ENCODE peak calls at places on chromosomes 3 and 15, in eight cellular contexts. J is astrocyte of the spinal cord, V is stomach, P is neural progenitor cell, N is BJ, L is fibroblast of the aortic adventitia, G is BE2C, T is A673. K is an unnamed sample.

GRCh38 chr3:36192901-36193300 is 187.4 kb upstream of the STAC start:
- DNase-seq in J (no peak), V (no peak), P (no peak), N (no peak), L (no peak), G (no peak), T (no peak), K (no peak)

GRCh38 chr3:149221783-149222517 is at the start of gene CP:
- DNase-seq in J (no peak), V (no peak), P (peak), N (no peak), L (no peak), G (no peak), T (no peak), K (no peak)

GRCh38 chr15:89797678-89798201 is 16.9 kb downstream of the ANPEP start:
- DNase-seq in J (no peak), V (no peak), P (peak), N (no peak), L (no peak), G (no peak), T (no peak), K (no peak)

GRCh38 chr3:57006949-57007419 is 53.5 kb upstream of the SPATA12 start:
- DNase-seq in J (no peak), V (peak), P (no peak), N (no peak), L (peak), G (no peak), T (no peak), K (peak)

GRCh38 chr3:71955549-71956373 is 170.8 kb upstream of the PROK2 start:
- DNase-seq in J (peak), V (peak), P (peak), N (peak), L (peak), G (peak), T (peak), K (peak)

GRCh38 chr3:137349949-137350348 is 392.2 kb downstream of the IL20RB start:
- DNase-seq in J (no peak), V (no peak), P (no peak), N (no peak), L (no peak), G (no peak), T (no peak), K (no peak)

GRCh38 chr15:37995461-37996347 is 61.3 kb downstream of the TMCO5A start:
- DNase-seq in J (peak), V (no peak), P (peak), N (peak), L (peak), G (peak), T (peak), K (peak)

GRCh38 chr3:18704326-18704725 is 279.2 kb upstream of the SATB1 start:
- DNase-seq in J (no peak), V (no peak), P (no peak), N (no peak), L (no peak), G (no peak), T (no peak), K (no peak)

GRCh38 chr15:44347495-44347894 is 59.0 kb downstream of the GOLM2 start:
- DNase-seq in J (no peak), V (no peak), P (no peak), N (no peak), L (no peak), G (no peak), T (no peak), K (no peak)

GRCh38 chr3:165273411-165273810 is 77.2 kb upstream of the SLITRK3 start:
- DNase-seq in J (no peak), V (no peak), P (no peak), N (no peak), L (no peak), G (no peak), T (no peak), K (no peak)

GRCh38 chr3:45113625-45114050 is 32.5 kb downstream of the CDCP1 start:
- DNase-seq in J (no peak), V (peak), P (no peak), N (no peak), L (peak), G (no peak), T (no peak), K (no peak)

GRCh38 chr3:167936010-167936409 is 159.7 kb downstream of the GOLIM4 start:
- DNase-seq in J (no peak), V (no peak), P (no peak), N (no peak), L (no peak), G (no peak), T (no peak), K (no peak)

GRCh38 chr15:78012643-78013077 is 64.9 kb downstream of the TBC1D2B start:
- DNase-seq in J (no peak), V (peak), P (no peak), N (no peak), L (no peak), G (no peak), T (no peak), K (peak)

GRCh38 chr3:127618891-127619290 is 10.1 kb upstream of the PODXL2 start:
- DNase-seq in J (no peak), V (no peak), P (no peak), N (no peak), L (no peak), G (no peak), T (no peak), K (no peak)

GRCh38 chr3:78972617-78973301 is 795.0 kb downstream of the ROBO1 start:
- DNase-seq in J (no peak), V (no peak), P (no peak), N (no peak), L (no peak), G (no peak), T (no peak), K (peak)

GRCh38 chr15:60582370-60583036 is 103.6 kb upstream of the ICE2 start:
- DNase-seq in J (no peak), V (no peak), P (no peak), N (no peak), L (peak), G (no peak), T (no peak), K (no peak)

GRCh38 chr3:40309925-40310635 is 573 bp downstream of the EIF1B start:
- DNase-seq in J (peak), V (peak), P (peak), N (no peak), L (peak), G (peak), T (peak), K (peak)

GRCh38 chr3:16587047-16587702 is 18.0 kb downstream of the DAZL start:
- DNase-seq in J (no peak), V (no peak), P (peak), N (no peak), L (no peak), G (no peak), T (no peak), K (no peak)

GRCh38 chr3:149739396-149739795 is 12.9 kb downstream of the COMMD2 start:
- DNase-seq in J (no peak), V (no peak), P (no peak), N (no peak), L (no peak), G (no peak), T (no peak), K (no peak)

GRCh38 chr15:79434361-79434760 is 2.2 kb downstream of the MINAR1 start:
- DNase-seq in J (no peak), V (no peak), P (no peak), N (no peak), L (no peak), G (no peak), T (no peak), K (no peak)

GRCh38 chr15:57566840-57567239 is 24.9 kb upstream of the MYZAP start:
- DNase-seq in J (no peak), V (peak), P (no peak), N (no peak), L (no peak), G (no peak), T (no peak), K (no peak)

GRCh38 chr15:29090617-29091466 is 178.8 kb downstream of the NSMCE3 start:
- DNase-seq in J (no peak), V (no peak), P (peak), N (no peak), L (no peak), G (peak), T (peak), K (no peak)

DNA sequence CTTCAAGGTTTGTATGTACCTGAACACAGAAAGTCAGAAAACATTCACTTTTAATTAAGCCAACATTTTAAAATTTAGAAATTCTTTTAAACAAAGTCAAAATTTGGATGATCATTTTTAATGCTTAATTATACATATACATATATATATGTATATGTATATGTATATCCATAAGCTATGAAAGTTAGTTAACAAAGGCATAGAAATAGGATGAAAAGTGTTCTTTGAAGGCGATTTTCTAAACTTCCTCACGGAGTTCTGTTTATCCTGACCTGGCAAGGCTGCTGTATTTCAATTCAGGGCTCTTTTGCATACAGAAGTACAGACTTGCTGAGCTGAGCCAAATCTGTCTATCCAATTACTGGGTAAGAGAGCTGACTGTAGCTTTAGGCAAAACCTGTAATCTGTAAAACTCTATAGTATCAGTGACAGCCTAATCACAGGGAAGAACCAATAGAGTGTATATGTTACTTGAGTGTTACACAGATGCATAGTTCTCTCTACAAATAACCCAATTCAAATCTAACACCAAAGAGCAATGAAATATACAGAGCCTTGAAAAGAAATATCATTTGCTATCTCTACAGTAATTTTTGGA is 32.1 kb upstream of the THRB start:
- DNase-seq in J (no peak), V (no peak), P (peak), N (no peak), L (no peak), G (no peak), T (no peak), K (no peak)
- TF ChIP-seq CTCF in J (no peak), V (no peak), P (no peak), N (no peak), L (no peak), G (no peak), T (no peak), K (no peak)

GRCh38 chr3:8201011-8201410 is 300.6 kb upstream of the LMCD1 start:
- DNase-seq in J (no peak), V (no peak), P (no peak), N (no peak), L (no peak), G (no peak), T (no peak), K (no peak)
- H3K4me3 ChIP-seq in J (no peak), V (no peak), P (no peak), N (no peak), L (no peak), G (no peak), T (no peak), K (no peak)

GRCh38 chr15:45684533-45684932 is 49.7 kb downstream of the SQOR start:
- DNase-seq in J (no peak), V (no peak), P (no peak), N (no peak), L (no peak), G (no peak), T (no peak), K (no peak)

GRCh38 chr15:45690581-45691260 is 55.9 kb downstream of the SQOR start:
- DNase-seq in J (no peak), V (no peak), P (no peak), N (no peak), L (peak), G (no peak), T (no peak), K (no peak)

GRCh38 chr15:45689616-45690015 is 54.8 kb downstream of the SQOR start:
- DNase-seq in J (no peak), V (no peak), P (no peak), N (no peak), L (no peak), G (no peak), T (no peak), K (peak)
- TF ChIP-seq CTCF in J (no peak), V (no peak), P (no peak), N (no peak), L (no peak), G (no peak), T (no peak), K (no peak)

DNA sequence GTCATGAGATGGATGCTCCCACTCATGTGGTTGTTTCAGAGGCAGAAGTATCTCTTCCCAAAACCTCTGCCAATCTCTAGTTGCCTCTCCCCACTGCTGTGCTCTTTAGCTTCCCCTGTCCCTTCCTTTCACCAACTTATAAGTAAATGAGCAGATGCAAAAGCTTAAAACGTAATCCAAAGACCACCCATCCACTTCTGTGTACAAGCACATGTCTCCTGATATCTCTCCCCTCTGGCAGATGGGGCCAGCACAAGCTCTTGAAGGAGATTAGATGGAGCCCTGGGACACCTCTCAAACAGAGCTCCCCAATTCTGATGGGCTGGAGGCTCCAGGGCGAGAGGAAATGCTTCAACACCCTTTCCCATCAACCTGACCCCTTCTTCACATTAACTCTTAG is 73.3 kb downstream of the MB21D2 start:
- DNase-seq in J (no peak), V (no peak), P (no peak), N (no peak), L (no peak), G (no peak), T (no peak), K (no peak)
- H3K4me3 ChIP-seq in J (no peak), V (no peak), P (no peak), N (no peak), L (no peak), G (no peak), T (no peak), K (no peak)

GRCh38 chr3:133977568-133977967 is 52.2 kb downstream of the SLCO2A1 start:
- DNase-seq in J (no peak), V (no peak), P (no peak), N (no peak), L (no peak), G (no peak), T (no peak), K (no peak)
- TF ChIP-seq CTCF in J (no peak), V (no peak), P (no peak), N (no peak), L (no peak), G (no peak), T (no peak), K (no peak)